ENCODE peak calls at places on chromosomes 6 and 20, in eight cellular contexts. C, A, S, U, D, H, M and W are unnamed samples.

GRCh38 chr6:154138806-154139205 is 99.8 kb downstream of the OPRM1 start:
- DNase-seq in C (no peak), A (no peak), S (no peak), U (no peak), D (no peak), H (peak; percentile 13), M (no peak), W (no peak)

GRCh38 chr6:148760568-148761531 is 14.0 kb downstream of the UST start:
- DNase-seq in C (no peak), A (peak; percentile 75), S (peak; percentile 18), U (peak; percentile 11), D (no peak), H (no peak), M (no peak), W (peak; percentile 61)

GRCh38 chr6:74066168-74066871 is 370.3 kb downstream of the CD109 start:
- DNase-seq in C (no peak), A (no peak), S (no peak), U (no peak), D (no peak), H (peak; percentile 21), M (no peak), W (no peak)

GRCh38 chr6:166587631-166588413 is 1.3 kb upstream of the RAMACL start:
- DNase-seq in C (no peak), A (no peak), S (no peak), U (no peak), D (no peak), H (no peak), M (no peak), W (no peak)

GRCh38 chr6:152246554-152247337 is 390.4 kb downstream of the SYNE1 start:
- DNase-seq in C (no peak), A (no peak), S (no peak), U (no peak), D (no peak), H (no peak), M (no peak), W (no peak)

GRCh38 chr6:115544765-115545409 is 515.8 kb downstream of the FRK start:
- DNase-seq in C (no peak), A (no peak), S (no peak), U (no peak), D (no peak), H (no peak), M (no peak), W (no peak)

GRCh38 chr6:6546318-6547110 is 42.0 kb upstream of the LY86 start:
- DNase-seq in C (peak; percentile 71), A (no peak), S (no peak), U (peak; percentile 7), D (no peak), H (no peak), M (no peak), W (peak; percentile 73)

GRCh38 chr6:165204807-165205545 is 104.4 kb downstream of the C6orf118 start:
- DNase-seq in C (no peak), A (no peak), S (no peak), U (no peak), D (no peak), H (no peak), M (no peak), W (no peak)

GRCh38 chr6:142863981-142864380 is 81.0 kb downstream of the HIVEP2 start:
- DNase-seq in C (no peak), A (no peak), S (no peak), U (no peak), D (no peak), H (no peak), M (no peak), W (no peak)

GRCh38 chr6:98672681-98673475 is 161.5 kb upstream of the POU3F2 start:
- DNase-seq in C (no peak), A (peak; percentile 8), S (no peak), U (no peak), D (no peak), H (no peak), M (no peak), W (no peak)

GRCh38 chr6:62283828-62284411 is 2.1 kb downstream of the KHDRBS2 start:
- DNase-seq in C (peak; percentile 19), A (no peak), S (no peak), U (no peak), D (no peak), H (no peak), M (peak; percentile 0), W (no peak)

GRCh38 chr20:31475472-31476312 is 604 bp downstream of the REM1 start:
- DNase-seq in C (peak; percentile 20), A (no peak), S (no peak), U (no peak), D (no peak), H (no peak), M (no peak), W (peak; percentile 40)

GRCh38 chr6:11033825-11034224 is 10.3 kb downstream of the ELOVL2 start:
- DNase-seq in C (no peak), A (no peak), S (no peak), U (no peak), D (no peak), H (peak; percentile 58), M (no peak), W (no peak)

GRCh38 chr6:7632501-7633290 is 42.7 kb downstream of the SNRNP48 start:
- DNase-seq in C (peak; percentile 40), A (no peak), S (no peak), U (no peak), D (no peak), H (no peak), M (no peak), W (no peak)

GRCh38 chr6:21856844-21857243 is 263.3 kb downstream of the SOX4 start:
- DNase-seq in C (no peak), A (no peak), S (no peak), U (no peak), D (no peak), H (peak; percentile 20), M (no peak), W (no peak)

GRCh38 chr20:13259921-13260320 is 38.8 kb downstream of the ISM1 start:
- DNase-seq in C (peak; percentile 95), A (no peak), S (no peak), U (no peak), D (no peak), H (no peak), M (no peak), W (peak; percentile 35)

GRCh38 chr6:35311390-35312075 is 13.9 kb downstream of the DEF6 start:
- DNase-seq in C (no peak), A (no peak), S (peak; percentile 55), U (no peak), D (no peak), H (no peak), M (no peak), W (no peak)

GRCh38 chr6:36867471-36868224 is 7.0 kb downstream of the PPIL1 start:
- DNase-seq in C (no peak), A (no peak), S (no peak), U (no peak), D (no peak), H (no peak), M (no peak), W (no peak)

GRCh38 chr20:46157076-46157592 is 39.0 kb downstream of the CD40 start:
- DNase-seq in C (no peak), A (no peak), S (no peak), U (no peak), D (no peak), H (no peak), M (no peak), W (no peak)

GRCh38 chr6:42313038-42313437 is 95.4 kb upstream of the MRPS10 start:
- DNase-seq in C (no peak), A (no peak), S (no peak), U (no peak), D (no peak), H (no peak), M (no peak), W (no peak)

GRCh38 chr6:69907981-69908498 is 41.7 kb downstream of the COL19A1 start:
- DNase-seq in C (no peak), A (no peak), S (no peak), U (no peak), D (no peak), H (no peak), M (no peak), W (no peak)

GRCh38 chr6:136956590-136957573 is 34.8 kb downstream of the SLC35D3 start:
- DNase-seq in C (peak; percentile 92), A (peak; percentile 66), S (no peak), U (no peak), D (no peak), H (no peak), M (no peak), W (peak; percentile 45)

GRCh38 chr6:31400467-31401289 is 2.7 kb upstream of the MICA start:
- DNase-seq in C (no peak), A (peak; percentile 81), S (peak; percentile 73), U (peak; percentile 66), D (peak; percentile 60), H (peak; percentile 38), M (no peak), W (no peak)

GRCh38 chr20:23417861-23418260 is 3.4 kb downstream of the NAPB start:
- DNase-seq in C (no peak), A (no peak), S (no peak), U (no peak), D (no peak), H (no peak), M (no peak), W (no peak)

GRCh38 chr6:138498575-138499302 is 555 bp downstream of the NHSL1 start:
- DNase-seq in C (peak; percentile 84), A (peak; percentile 35), S (no peak), U (no peak), D (no peak), H (no peak), M (no peak), W (no peak)

GRCh38 chr6:121828567-121828966 is 393.1 kb downstream of the GJA1 start:
- DNase-seq in C (no peak), A (no peak), S (no peak), U (no peak), D (no peak), H (no peak), M (peak; percentile 37), W (no peak)

GRCh38 chr6:47168176-47168575 is 126.0 kb upstream of the ADGRF1 start:
- DNase-seq in C (peak; percentile 98), A (no peak), S (no peak), U (no peak), D (no peak), H (peak; percentile 94), M (peak; percentile 85), W (no peak)

GRCh38 chr6:78436335-78436734 is 431.0 kb upstream of the IRAK1BP1 start:
- DNase-seq in C (peak; percentile 4), A (no peak), S (no peak), U (no peak), D (no peak), H (peak; percentile 10), M (peak; percentile 1), W (no peak)

GRCh38 chr20:17498181-17498580 is 33.0 kb downstream of the BFSP1 start:
- DNase-seq in C (peak; percentile 21), A (no peak), S (no peak), U (no peak), D (no peak), H (no peak), M (no peak), W (no peak)

GRCh38 chr20:64038252-64038578 is 2.2 kb downstream of the C20orf204 start:
- DNase-seq in C (peak; percentile 63), A (peak; percentile 52), S (no peak), U (no peak), D (no peak), H (no peak), M (no peak), W (no peak)

GRCh38 chr20:22490287-22491187 is 93.8 kb downstream of the FOXA2 start:
- DNase-seq in C (peak; percentile 98), A (no peak), S (no peak), U (no peak), D (no peak), H (peak; percentile 10), M (no peak), W (peak; percentile 55)

GRCh38 chr6:15593798-15594197 is 69.0 kb downstream of the DTNBP1 start:
- DNase-seq in C (no peak), A (no peak), S (no peak), U (no peak), D (no peak), H (no peak), M (no peak), W (no peak)

GRCh38 chr6:33431880-33432541 is 12.1 kb downstream of the SYNGAP1 start:
- DNase-seq in C (no peak), A (no peak), S (no peak), U (no peak), D (no peak), H (no peak), M (no peak), W (no peak)

GRCh38 chr20:44112889-44113641 is 73.9 kb downstream of the JPH2 start:
- DNase-seq in C (no peak), A (no peak), S (no peak), U (no peak), D (no peak), H (no peak), M (no peak), W (no peak)